ENCODE peak calls at places on chromosomes 4 and X, in five cellular contexts. G, T, R, M and N are unnamed samples.

GRCh38 chrX:56000729-56001128 is 231.4 kb upstream of the KLF8 start:
- DNase-seq in G (no peak), T (no peak), R (no peak), M (no peak), N (no peak)

GRCh38 chrX:38804481-38805293 is 3.4 kb downstream of the MID1IP1 start:
- DNase-seq in G (peak), T (peak), R (peak), M (no peak), N (no peak)

GRCh38 chr4:54099959-54100606 is at the start of gene GSX2:
- DNase-seq in G (peak), T (no peak), R (no peak), M (no peak), N (no peak)

GRCh38 chrX:107374116-107374515 is 75.3 kb upstream of the FRMPD3 start:
- DNase-seq in G (peak), T (no peak), R (no peak), M (no peak), N (no peak)

GRCh38 chrX:2819345-2820130 is 9.2 kb upstream of the GYG2 start:
- DNase-seq in G (no peak), T (peak), R (no peak), M (no peak), N (no peak)

GRCh38 chr4:139099366-139099982 is 77.5 kb downstream of the ELF2 start:
- DNase-seq in G (peak), T (peak), R (peak), M (peak), N (peak)

GRCh38 chr4:71460368-71460767 is 121.5 kb downstream of the SLC4A4 start:
- DNase-seq in G (no peak), T (peak), R (no peak), M (no peak), N (no peak)

GRCh38 chrX:17967888-17968287 is 106.8 kb upstream of the RAI2 start:
- DNase-seq in G (peak), T (no peak), R (no peak), M (no peak), N (no peak)

GRCh38 chrX:140505421-140506337 is 810 bp upstream of the SOX3 start:
- DNase-seq in G (peak), T (no peak), R (no peak), M (no peak), N (no peak)

GRCh38 chrX:141439651-141440050 is 144.9 kb downstream of the SPANXA1 start:
- DNase-seq in G (no peak), T (no peak), R (no peak), M (peak), N (no peak)

GRCh38 chr4:15882675-15883086 is 55.9 kb downstream of the FGFBP1 start:
- DNase-seq in G (peak), T (peak), R (peak), M (peak), N (peak)

GRCh38 chr4:162341533-162341932 is 177.7 kb upstream of the FSTL5 start:
- DNase-seq in G (no peak), T (peak), R (no peak), M (no peak), N (no peak)

GRCh38 chrX:52865328-52865980 is 2.4 kb downstream of the XAGE3 start:
- DNase-seq in G (no peak), T (no peak), R (no peak), M (no peak), N (no peak)

GRCh38 chr4:186627226-186627865 is 72.0 kb upstream of the MTNR1A start:
- DNase-seq in G (peak), T (no peak), R (no peak), M (peak), N (no peak)

GRCh38 chrX:37701588-37701987 is 16.0 kb downstream of the XK start:
- DNase-seq in G (peak), T (no peak), R (no peak), M (no peak), N (no peak)

GRCh38 chr4:169810325-169811323 is 52.9 kb upstream of the HPF1 start:
- DNase-seq in G (peak), T (peak), R (peak), M (peak), N (no peak)

GRCh38 chrX:83535417-83536244 is 27.5 kb downstream of the POU3F4 start:
- DNase-seq in G (no peak), T (no peak), R (no peak), M (peak), N (no peak)

GRCh38 chr4:2630556-2631273 is 94.3 kb downstream of the FAM193A start:
- DNase-seq in G (peak), T (no peak), R (no peak), M (no peak), N (no peak)

GRCh38 chr4:88003261-88003660 is 4.2 kb upstream of the PKD2 start:
- DNase-seq in G (no peak), T (no peak), R (no peak), M (no peak), N (no peak)

GRCh38 chr4:4289055-4289454 is 899 bp downstream of the LYAR start:
- DNase-seq in G (no peak), T (no peak), R (no peak), M (no peak), N (no peak)
- H2AFZ ChIP-seq in G (no peak), T (no peak), R (peak), M (no peak), N (no peak)

DNA sequence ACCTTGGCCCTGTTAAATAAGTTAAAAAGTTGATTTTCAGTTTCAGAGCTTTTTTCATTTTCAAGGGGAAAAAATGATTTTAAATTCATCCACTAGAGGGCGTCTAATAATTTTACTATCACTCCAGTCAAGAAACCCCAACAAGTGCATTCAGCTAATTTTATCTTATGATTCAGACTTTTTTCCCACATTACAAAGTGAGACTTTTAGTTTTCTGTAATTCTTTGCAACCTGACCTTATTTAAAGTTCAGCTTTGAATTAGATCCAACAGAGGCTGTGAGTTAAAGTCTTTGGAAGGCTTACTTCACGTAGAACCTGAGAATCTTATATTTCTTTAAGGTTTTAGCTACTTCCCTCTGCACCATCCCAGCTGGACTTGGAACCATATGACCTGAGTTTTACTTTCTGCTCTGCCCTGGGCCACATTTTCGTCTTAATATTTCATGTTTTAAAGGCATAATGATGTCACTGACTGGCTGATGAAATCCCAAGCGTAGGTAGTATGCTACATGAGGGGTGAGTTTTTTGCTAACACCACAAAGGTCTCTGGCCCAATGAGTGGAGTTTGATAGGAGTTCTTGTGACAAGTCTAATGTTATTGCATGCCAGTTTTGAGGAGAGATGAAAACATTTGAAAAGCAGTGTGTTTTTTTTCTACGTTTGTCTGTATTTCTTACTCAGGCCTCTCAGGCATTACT is 7.2 kb downstream of the GNRHR start:
- DNase-seq in G (peak), T (peak), R (peak), M (peak), N (no peak)
- H2AFZ ChIP-seq in G (peak), T (no peak), R (peak), M (no peak), N (no peak)

GRCh38 chr4:113433536-113434246 is 327.8 kb downstream of the CAMK2D start:
- DNase-seq in G (no peak), T (no peak), R (no peak), M (peak), N (no peak)

GRCh38 chr4:113436360-113436759 is 325.2 kb downstream of the CAMK2D start:
- DNase-seq in G (no peak), T (no peak), R (no peak), M (peak), N (no peak)

GRCh38 chr4:113434247-113434587 is 327.3 kb downstream of the CAMK2D start:
- DNase-seq in G (no peak), T (no peak), R (no peak), M (peak), N (no peak)

GRCh38 chr4:113437124-113437523 is 324.4 kb downstream of the CAMK2D start:
- DNase-seq in G (no peak), T (no peak), R (no peak), M (no peak), N (no peak)

GRCh38 chr4:113435893-113436292 is 325.6 kb downstream of the CAMK2D start:
- DNase-seq in G (peak), T (peak), R (no peak), M (peak), N (peak)
- H2AFZ ChIP-seq in G (no peak), T (peak), R (peak), M (no peak), N (no peak)

GRCh38 chrX:1591102-1591862 is at the start of gene AKAP17A:
- DNase-seq in G (peak), T (peak), R (peak), M (peak), N (peak)
- H2AFZ ChIP-seq in G (no peak), T (no peak), R (peak), M (no peak), N (no peak)

DNA sequence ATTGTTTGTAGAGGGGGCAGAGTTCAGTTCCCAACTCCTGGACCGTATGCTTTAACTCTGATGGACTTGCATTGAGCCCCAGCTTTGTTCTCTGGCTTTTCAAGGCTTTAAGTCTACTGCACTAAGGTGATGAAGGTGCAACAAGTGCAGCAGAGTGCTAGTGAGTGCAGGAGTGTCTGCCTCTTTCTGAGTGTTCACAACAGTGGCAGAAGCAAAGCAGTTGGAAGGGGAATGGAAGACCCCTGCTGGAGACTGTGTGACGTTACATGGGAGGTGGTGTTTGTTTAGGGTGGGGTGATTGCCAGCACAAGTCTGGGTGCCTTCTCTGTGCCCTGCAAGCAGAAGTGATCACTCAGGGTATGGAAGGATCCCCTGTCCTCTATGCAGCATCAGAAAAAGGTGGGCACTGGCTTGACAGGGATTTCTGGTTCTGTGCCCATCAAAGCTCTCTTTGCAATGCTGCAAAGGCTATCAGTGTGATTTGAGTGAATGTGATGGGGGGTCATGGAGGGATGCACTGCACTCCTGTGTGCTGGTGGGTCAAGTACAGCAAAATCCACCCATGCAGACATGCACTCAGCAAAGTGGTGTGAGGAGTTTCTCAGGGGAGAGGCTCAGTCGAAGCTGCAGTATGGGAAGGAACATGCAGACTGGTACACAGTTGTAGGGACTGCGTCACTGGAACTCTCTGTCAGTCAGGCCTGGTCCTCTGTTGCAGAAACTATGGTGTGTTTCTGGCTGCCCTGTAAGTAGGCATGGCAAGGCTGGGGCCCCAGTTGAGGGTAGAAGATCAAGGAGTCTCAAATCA is 70.9 kb upstream of the UGT2B7 start:
- DNase-seq in G (peak), T (peak), R (peak), M (no peak), N (no peak)
- H2AFZ ChIP-seq in G (peak), T (no peak), R (peak), M (no peak), N (no peak)

DNA sequence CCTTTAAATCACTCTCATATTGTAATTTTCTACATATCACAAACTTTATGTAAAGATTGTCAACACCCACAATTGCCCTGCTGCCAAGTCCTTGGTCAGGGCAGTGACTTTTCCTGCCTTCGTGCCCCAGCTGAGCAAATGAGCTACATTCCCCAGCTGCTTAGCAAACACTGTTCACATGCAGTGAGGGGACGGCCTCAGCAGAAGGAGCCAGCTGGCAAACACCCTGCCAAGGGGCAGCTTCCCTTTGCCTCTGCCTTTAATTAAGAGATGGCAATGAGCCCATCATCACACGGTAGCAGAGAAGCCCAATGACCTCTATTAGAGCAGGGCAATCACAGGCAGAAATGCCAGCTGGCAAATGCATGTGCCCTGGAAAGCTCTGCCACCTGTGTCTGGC is 253.4 kb downstream of the EPHA5 start:
- DNase-seq in G (peak), T (peak), R (no peak), M (peak), N (no peak)
- H2AFZ ChIP-seq in G (peak), T (peak), R (peak), M (no peak), N (peak)

GRCh38 chr4:6716958-6717655 is 1.1 kb downstream of the BLOC1S4 start:
- DNase-seq in G (no peak), T (peak), R (no peak), M (no peak), N (no peak)
- H2AFZ ChIP-seq in G (no peak), T (peak), R (no peak), M (no peak), N (no peak)